ENCODE peak calls at places on chromosome 14, in eight cellular contexts. One of them, this sample, is unnamed.
A peak's percentile ranks its signal among the peaks of the same experiment; 100 is the strongest.

GRCh38 chr14:100673085-100673806 is 53.4 kb upstream of the DLK1 start:
- DNase-seq in NCI-H1417: peak; percentile 88
- DNase-seq in anterior cingulate cortex: no peak
- DNase-seq in AG04450: no peak
- DNase-seq in stimulated activated effector memory CD8-positive, alpha-beta T cell treated with anti-CD3 and anti-CD28 coated beads, Interleukin-12 subunit alpha, Interleukin-12 subunit beta, amount 100 ng/mL, for 72 hours: no peak
- DNase-seq in HuH-7.5: peak; percentile 74
- DNase-seq in neural crest cell: no peak
- DNase-seq in GM12892: no peak
- DNase-seq in this sample: no peak

GRCh38 chr14:25056688-25057078 is 6.7 kb upstream of the STXBP6 start:
- DNase-seq in NCI-H1417: no peak
- DNase-seq in anterior cingulate cortex: no peak
- DNase-seq in AG04450: no peak
- DNase-seq in stimulated activated effector memory CD8-positive, alpha-beta T cell treated with anti-CD3 and anti-CD28 coated beads, Interleukin-12 subunit alpha, Interleukin-12 subunit beta, amount 100 ng/mL, for 72 hours: no peak
- DNase-seq in HuH-7.5: no peak
- DNase-seq in neural crest cell: no peak
- DNase-seq in GM12892: no peak
- DNase-seq in this sample: no peak

GRCh38 chr14:24377660-24378059 is 9.7 kb downstream of the NFATC4 start:
- DNase-seq in NCI-H1417: peak; percentile 93
- DNase-seq in anterior cingulate cortex: no peak
- DNase-seq in AG04450: no peak
- DNase-seq in stimulated activated effector memory CD8-positive, alpha-beta T cell treated with anti-CD3 and anti-CD28 coated beads, Interleukin-12 subunit alpha, Interleukin-12 subunit beta, amount 100 ng/mL, for 72 hours: no peak
- DNase-seq in HuH-7.5: no peak
- DNase-seq in neural crest cell: no peak
- DNase-seq in GM12892: no peak
- DNase-seq in this sample: no peak

GRCh38 chr14:23319746-23320583 is 1.3 kb upstream of the PABPN1 start:
- DNase-seq in NCI-H1417: no peak
- DNase-seq in anterior cingulate cortex: no peak
- DNase-seq in AG04450: no peak
- DNase-seq in stimulated activated effector memory CD8-positive, alpha-beta T cell treated with anti-CD3 and anti-CD28 coated beads, Interleukin-12 subunit alpha, Interleukin-12 subunit beta, amount 100 ng/mL, for 72 hours: peak; percentile 64
- DNase-seq in HuH-7.5: no peak
- DNase-seq in neural crest cell: no peak
- DNase-seq in GM12892: no peak
- DNase-seq in this sample: no peak

GRCh38 chr14:97036096-97036852 is 239.1 kb downstream of the VRK1 start:
- DNase-seq in NCI-H1417: no peak
- DNase-seq in anterior cingulate cortex: no peak
- DNase-seq in AG04450: no peak
- DNase-seq in stimulated activated effector memory CD8-positive, alpha-beta T cell treated with anti-CD3 and anti-CD28 coated beads, Interleukin-12 subunit alpha, Interleukin-12 subunit beta, amount 100 ng/mL, for 72 hours: no peak
- DNase-seq in HuH-7.5: no peak
- DNase-seq in neural crest cell: no peak
- DNase-seq in GM12892: no peak
- DNase-seq in this sample: no peak

GRCh38 chr14:77659822-77660221 is 43.4 kb upstream of the SPTLC2 start:
- DNase-seq in NCI-H1417: no peak
- DNase-seq in anterior cingulate cortex: no peak
- DNase-seq in AG04450: no peak
- DNase-seq in stimulated activated effector memory CD8-positive, alpha-beta T cell treated with anti-CD3 and anti-CD28 coated beads, Interleukin-12 subunit alpha, Interleukin-12 subunit beta, amount 100 ng/mL, for 72 hours: no peak
- DNase-seq in HuH-7.5: no peak
- DNase-seq in neural crest cell: no peak
- DNase-seq in GM12892: no peak
- DNase-seq in this sample: no peak

GRCh38 chr14:54814076-54814475 is 88.5 kb downstream of the GCH1 start:
- DNase-seq in NCI-H1417: no peak
- DNase-seq in anterior cingulate cortex: no peak
- DNase-seq in AG04450: no peak
- DNase-seq in stimulated activated effector memory CD8-positive, alpha-beta T cell treated with anti-CD3 and anti-CD28 coated beads, Interleukin-12 subunit alpha, Interleukin-12 subunit beta, amount 100 ng/mL, for 72 hours: peak; percentile 60
- DNase-seq in HuH-7.5: no peak
- DNase-seq in neural crest cell: no peak
- DNase-seq in GM12892: no peak
- DNase-seq in this sample: no peak

GRCh38 chr14:85599939-85600338 is 70.0 kb downstream of the FLRT2 start:
- DNase-seq in NCI-H1417: no peak
- DNase-seq in anterior cingulate cortex: no peak
- DNase-seq in AG04450: no peak
- DNase-seq in stimulated activated effector memory CD8-positive, alpha-beta T cell treated with anti-CD3 and anti-CD28 coated beads, Interleukin-12 subunit alpha, Interleukin-12 subunit beta, amount 100 ng/mL, for 72 hours: no peak
- DNase-seq in HuH-7.5: no peak
- DNase-seq in neural crest cell: no peak
- DNase-seq in GM12892: no peak
- DNase-seq in this sample: no peak

GRCh38 chr14:83071888-83072501 is 1538.3 kb upstream of the SEL1L start:
- DNase-seq in NCI-H1417: peak; percentile 24
- DNase-seq in anterior cingulate cortex: no peak
- DNase-seq in AG04450: no peak
- DNase-seq in stimulated activated effector memory CD8-positive, alpha-beta T cell treated with anti-CD3 and anti-CD28 coated beads, Interleukin-12 subunit alpha, Interleukin-12 subunit beta, amount 100 ng/mL, for 72 hours: no peak
- DNase-seq in HuH-7.5: no peak
- DNase-seq in neural crest cell: no peak
- DNase-seq in GM12892: no peak
- DNase-seq in this sample: no peak

GRCh38 chr14:71918955-71919354 is 13.3 kb upstream of the RGS6 start:
- DNase-seq in NCI-H1417: no peak
- DNase-seq in anterior cingulate cortex: no peak
- DNase-seq in AG04450: no peak
- DNase-seq in stimulated activated effector memory CD8-positive, alpha-beta T cell treated with anti-CD3 and anti-CD28 coated beads, Interleukin-12 subunit alpha, Interleukin-12 subunit beta, amount 100 ng/mL, for 72 hours: no peak
- DNase-seq in HuH-7.5: no peak
- DNase-seq in neural crest cell: peak; percentile 34
- DNase-seq in GM12892: no peak
- DNase-seq in this sample: no peak

GRCh38 chr14:93012516-93013367 is 89.8 kb downstream of the CHGA start:
- DNase-seq in NCI-H1417: no peak
- DNase-seq in anterior cingulate cortex: no peak
- DNase-seq in AG04450: no peak
- DNase-seq in stimulated activated effector memory CD8-positive, alpha-beta T cell treated with anti-CD3 and anti-CD28 coated beads, Interleukin-12 subunit alpha, Interleukin-12 subunit beta, amount 100 ng/mL, for 72 hours: no peak
- DNase-seq in HuH-7.5: no peak
- DNase-seq in neural crest cell: no peak
- DNase-seq in GM12892: no peak
- DNase-seq in this sample: no peak

GRCh38 chr14:102316048-102316745 is 3.3 kb upstream of the ZNF839 start:
- DNase-seq in NCI-H1417: peak; percentile 58
- DNase-seq in anterior cingulate cortex: no peak
- DNase-seq in AG04450: no peak
- DNase-seq in stimulated activated effector memory CD8-positive, alpha-beta T cell treated with anti-CD3 and anti-CD28 coated beads, Interleukin-12 subunit alpha, Interleukin-12 subunit beta, amount 100 ng/mL, for 72 hours: no peak
- DNase-seq in HuH-7.5: no peak
- DNase-seq in neural crest cell: peak; percentile 47
- DNase-seq in GM12892: no peak
- DNase-seq in this sample: no peak

GRCh38 chr14:85399196-85399595 is 130.7 kb upstream of the FLRT2 start:
- DNase-seq in NCI-H1417: no peak
- DNase-seq in anterior cingulate cortex: no peak
- DNase-seq in AG04450: no peak
- DNase-seq in stimulated activated effector memory CD8-positive, alpha-beta T cell treated with anti-CD3 and anti-CD28 coated beads, Interleukin-12 subunit alpha, Interleukin-12 subunit beta, amount 100 ng/mL, for 72 hours: no peak
- DNase-seq in HuH-7.5: no peak
- DNase-seq in neural crest cell: no peak
- DNase-seq in GM12892: no peak
- DNase-seq in this sample: no peak

GRCh38 chr14:64702493-64703392 is 1.5 kb upstream of the PLEKHG3 start:
- DNase-seq in NCI-H1417: peak; percentile 61
- DNase-seq in anterior cingulate cortex: no peak
- DNase-seq in AG04450: no peak
- DNase-seq in stimulated activated effector memory CD8-positive, alpha-beta T cell treated with anti-CD3 and anti-CD28 coated beads, Interleukin-12 subunit alpha, Interleukin-12 subunit beta, amount 100 ng/mL, for 72 hours: no peak
- DNase-seq in HuH-7.5: no peak
- DNase-seq in neural crest cell: no peak
- DNase-seq in GM12892: no peak
- DNase-seq in this sample: no peak

GRCh38 chr14:69475194-69475818 is 9.2 kb upstream of the PLEKHD1 start:
- DNase-seq in NCI-H1417: peak; percentile 39
- DNase-seq in anterior cingulate cortex: no peak
- DNase-seq in AG04450: no peak
- DNase-seq in stimulated activated effector memory CD8-positive, alpha-beta T cell treated with anti-CD3 and anti-CD28 coated beads, Interleukin-12 subunit alpha, Interleukin-12 subunit beta, amount 100 ng/mL, for 72 hours: no peak
- DNase-seq in HuH-7.5: no peak
- DNase-seq in neural crest cell: no peak
- DNase-seq in GM12892: no peak
- DNase-seq in this sample: no peak

GRCh38 chr14:55798400-55798799 is 218.4 kb downstream of the KTN1 start:
- DNase-seq in NCI-H1417: no peak
- DNase-seq in anterior cingulate cortex: no peak
- DNase-seq in AG04450: no peak
- DNase-seq in stimulated activated effector memory CD8-positive, alpha-beta T cell treated with anti-CD3 and anti-CD28 coated beads, Interleukin-12 subunit alpha, Interleukin-12 subunit beta, amount 100 ng/mL, for 72 hours: no peak
- DNase-seq in HuH-7.5: no peak
- DNase-seq in neural crest cell: no peak
- DNase-seq in GM12892: no peak
- DNase-seq in this sample: no peak

GRCh38 chr14:86450075-86450474 is 920.1 kb downstream of the FLRT2 start:
- DNase-seq in NCI-H1417: no peak
- DNase-seq in anterior cingulate cortex: no peak
- DNase-seq in AG04450: no peak
- DNase-seq in stimulated activated effector memory CD8-positive, alpha-beta T cell treated with anti-CD3 and anti-CD28 coated beads, Interleukin-12 subunit alpha, Interleukin-12 subunit beta, amount 100 ng/mL, for 72 hours: no peak
- DNase-seq in HuH-7.5: no peak
- DNase-seq in neural crest cell: no peak
- DNase-seq in GM12892: no peak
- DNase-seq in this sample: no peak

GRCh38 chr14:77124345-77125274 is 17.0 kb downstream of the ZDHHC22 start:
- DNase-seq in NCI-H1417: peak; percentile 57
- DNase-seq in anterior cingulate cortex: peak; percentile 66
- DNase-seq in AG04450: no peak
- DNase-seq in stimulated activated effector memory CD8-positive, alpha-beta T cell treated with anti-CD3 and anti-CD28 coated beads, Interleukin-12 subunit alpha, Interleukin-12 subunit beta, amount 100 ng/mL, for 72 hours: peak; percentile 73
- DNase-seq in HuH-7.5: peak; percentile 47
- DNase-seq in neural crest cell: peak; percentile 53
- DNase-seq in GM12892: peak; percentile 63
- DNase-seq in this sample: no peak

GRCh38 chr14:99726538-99727095 is 42.5 kb downstream of the CYP46A1 start:
- DNase-seq in NCI-H1417: no peak
- DNase-seq in anterior cingulate cortex: no peak
- DNase-seq in AG04450: no peak
- DNase-seq in stimulated activated effector memory CD8-positive, alpha-beta T cell treated with anti-CD3 and anti-CD28 coated beads, Interleukin-12 subunit alpha, Interleukin-12 subunit beta, amount 100 ng/mL, for 72 hours: no peak
- DNase-seq in HuH-7.5: no peak
- DNase-seq in neural crest cell: no peak
- DNase-seq in GM12892: no peak
- DNase-seq in this sample: no peak

GRCh38 chr14:94387051-94388026 is 1.1 kb downstream of the SERPINA1 start:
- DNase-seq in NCI-H1417: no peak
- DNase-seq in anterior cingulate cortex: no peak
- DNase-seq in AG04450: no peak
- DNase-seq in stimulated activated effector memory CD8-positive, alpha-beta T cell treated with anti-CD3 and anti-CD28 coated beads, Interleukin-12 subunit alpha, Interleukin-12 subunit beta, amount 100 ng/mL, for 72 hours: no peak
- DNase-seq in HuH-7.5: no peak
- DNase-seq in neural crest cell: no peak
- DNase-seq in GM12892: no peak
- DNase-seq in this sample: no peak

GRCh38 chr14:56608682-56609081 is 29.1 kb downstream of the TMEM260 start:
- DNase-seq in NCI-H1417: no peak
- DNase-seq in anterior cingulate cortex: no peak
- DNase-seq in AG04450: no peak
- DNase-seq in stimulated activated effector memory CD8-positive, alpha-beta T cell treated with anti-CD3 and anti-CD28 coated beads, Interleukin-12 subunit alpha, Interleukin-12 subunit beta, amount 100 ng/mL, for 72 hours: no peak
- DNase-seq in HuH-7.5: no peak
- DNase-seq in neural crest cell: no peak
- DNase-seq in GM12892: no peak
- DNase-seq in this sample: no peak

GRCh38 chr14:26938054-26938453 is 340.2 kb upstream of the NOVA1 start:
- DNase-seq in NCI-H1417: no peak
- DNase-seq in anterior cingulate cortex: no peak
- DNase-seq in AG04450: no peak
- DNase-seq in stimulated activated effector memory CD8-positive, alpha-beta T cell treated with anti-CD3 and anti-CD28 coated beads, Interleukin-12 subunit alpha, Interleukin-12 subunit beta, amount 100 ng/mL, for 72 hours: no peak
- DNase-seq in HuH-7.5: no peak
- DNase-seq in neural crest cell: no peak
- DNase-seq in GM12892: no peak
- DNase-seq in this sample: no peak

GRCh38 chr14:24705840-24706239 is 71.8 kb upstream of the GZMB start:
- DNase-seq in NCI-H1417: no peak
- DNase-seq in anterior cingulate cortex: no peak
- DNase-seq in AG04450: no peak
- DNase-seq in stimulated activated effector memory CD8-positive, alpha-beta T cell treated with anti-CD3 and anti-CD28 coated beads, Interleukin-12 subunit alpha, Interleukin-12 subunit beta, amount 100 ng/mL, for 72 hours: no peak
- DNase-seq in HuH-7.5: no peak
- DNase-seq in neural crest cell: no peak
- DNase-seq in GM12892: peak; percentile 21
- DNase-seq in this sample: no peak

GRCh38 chr14:97771340-97772045 is 974.3 kb downstream of the VRK1 start:
- DNase-seq in NCI-H1417: no peak
- DNase-seq in anterior cingulate cortex: no peak
- DNase-seq in AG04450: no peak
- DNase-seq in stimulated activated effector memory CD8-positive, alpha-beta T cell treated with anti-CD3 and anti-CD28 coated beads, Interleukin-12 subunit alpha, Interleukin-12 subunit beta, amount 100 ng/mL, for 72 hours: no peak
- DNase-seq in HuH-7.5: no peak
- DNase-seq in neural crest cell: no peak
- DNase-seq in GM12892: no peak
- DNase-seq in this sample: no peak

GRCh38 chr14:25537846-25538455 is 488.0 kb upstream of the STXBP6 start:
- DNase-seq in NCI-H1417: peak; percentile 63
- DNase-seq in anterior cingulate cortex: no peak
- DNase-seq in AG04450: no peak
- DNase-seq in stimulated activated effector memory CD8-positive, alpha-beta T cell treated with anti-CD3 and anti-CD28 coated beads, Interleukin-12 subunit alpha, Interleukin-12 subunit beta, amount 100 ng/mL, for 72 hours: no peak
- DNase-seq in HuH-7.5: peak; percentile 41
- DNase-seq in neural crest cell: peak; percentile 37
- DNase-seq in GM12892: no peak
- DNase-seq in this sample: no peak

GRCh38 chr14:103887557-103888115 is 40.3 kb upstream of the PPP1R13B start:
- DNase-seq in NCI-H1417: no peak
- DNase-seq in anterior cingulate cortex: no peak
- DNase-seq in AG04450: no peak
- DNase-seq in stimulated activated effector memory CD8-positive, alpha-beta T cell treated with anti-CD3 and anti-CD28 coated beads, Interleukin-12 subunit alpha, Interleukin-12 subunit beta, amount 100 ng/mL, for 72 hours: no peak
- DNase-seq in HuH-7.5: no peak
- DNase-seq in neural crest cell: no peak
- DNase-seq in GM12892: no peak
- DNase-seq in this sample: no peak

GRCh38 chr14:91927216-91927615 is 20.3 kb downstream of the FBLN5 start:
- DNase-seq in NCI-H1417: no peak
- DNase-seq in anterior cingulate cortex: no peak
- DNase-seq in AG04450: no peak
- DNase-seq in stimulated activated effector memory CD8-positive, alpha-beta T cell treated with anti-CD3 and anti-CD28 coated beads, Interleukin-12 subunit alpha, Interleukin-12 subunit beta, amount 100 ng/mL, for 72 hours: no peak
- DNase-seq in HuH-7.5: no peak
- DNase-seq in neural crest cell: no peak
- DNase-seq in GM12892: no peak
- DNase-seq in this sample: no peak

GRCh38 chr14:89625208-89625987 is 208.4 kb upstream of the FOXN3 start:
- DNase-seq in NCI-H1417: peak; percentile 84
- DNase-seq in anterior cingulate cortex: peak; percentile 12
- DNase-seq in AG04450: no peak
- DNase-seq in stimulated activated effector memory CD8-positive, alpha-beta T cell treated with anti-CD3 and anti-CD28 coated beads, Interleukin-12 subunit alpha, Interleukin-12 subunit beta, amount 100 ng/mL, for 72 hours: no peak
- DNase-seq in HuH-7.5: no peak
- DNase-seq in neural crest cell: no peak
- DNase-seq in GM12892: no peak
- DNase-seq in this sample: no peak

GRCh38 chr14:72714094-72714493 is 179.8 kb downstream of the DPF3 start:
- DNase-seq in NCI-H1417: no peak
- DNase-seq in anterior cingulate cortex: no peak
- DNase-seq in AG04450: no peak
- DNase-seq in stimulated activated effector memory CD8-positive, alpha-beta T cell treated with anti-CD3 and anti-CD28 coated beads, Interleukin-12 subunit alpha, Interleukin-12 subunit beta, amount 100 ng/mL, for 72 hours: peak; percentile 75
- DNase-seq in HuH-7.5: no peak
- DNase-seq in neural crest cell: no peak
- DNase-seq in GM12892: peak; percentile 39
- DNase-seq in this sample: no peak

GRCh38 chr14:50345891-50346422 is 33.8 kb downstream of the DMAC2L start:
- DNase-seq in NCI-H1417: no peak
- DNase-seq in anterior cingulate cortex: no peak
- DNase-seq in AG04450: no peak
- DNase-seq in stimulated activated effector memory CD8-positive, alpha-beta T cell treated with anti-CD3 and anti-CD28 coated beads, Interleukin-12 subunit alpha, Interleukin-12 subunit beta, amount 100 ng/mL, for 72 hours: no peak
- DNase-seq in HuH-7.5: no peak
- DNase-seq in neural crest cell: no peak
- DNase-seq in GM12892: no peak
- DNase-seq in this sample: no peak

GRCh38 chr14:61602733-61603077 is 92.6 kb upstream of the HIF1A start:
- DNase-seq in NCI-H1417: no peak
- DNase-seq in anterior cingulate cortex: no peak
- DNase-seq in AG04450: no peak
- DNase-seq in stimulated activated effector memory CD8-positive, alpha-beta T cell treated with anti-CD3 and anti-CD28 coated beads, Interleukin-12 subunit alpha, Interleukin-12 subunit beta, amount 100 ng/mL, for 72 hours: no peak
- DNase-seq in HuH-7.5: no peak
- DNase-seq in neural crest cell: no peak
- DNase-seq in GM12892: no peak
- DNase-seq in this sample: no peak

GRCh38 chr14:104980601-104981531 is 2.7 kb upstream of the AHNAK2 start:
- DNase-seq in NCI-H1417: no peak
- DNase-seq in anterior cingulate cortex: no peak
- DNase-seq in AG04450: no peak
- DNase-seq in stimulated activated effector memory CD8-positive, alpha-beta T cell treated with anti-CD3 and anti-CD28 coated beads, Interleukin-12 subunit alpha, Interleukin-12 subunit beta, amount 100 ng/mL, for 72 hours: no peak
- DNase-seq in HuH-7.5: no peak
- DNase-seq in neural crest cell: no peak
- DNase-seq in GM12892: no peak
- DNase-seq in this sample: no peak

GRCh38 chr14:63051966-63052365 is 6.7 kb upstream of the KCNH5 start:
- DNase-seq in NCI-H1417: no peak
- DNase-seq in anterior cingulate cortex: no peak
- DNase-seq in AG04450: no peak
- DNase-seq in stimulated activated effector memory CD8-positive, alpha-beta T cell treated with anti-CD3 and anti-CD28 coated beads, Interleukin-12 subunit alpha, Interleukin-12 subunit beta, amount 100 ng/mL, for 72 hours: no peak
- DNase-seq in HuH-7.5: no peak
- DNase-seq in neural crest cell: no peak
- DNase-seq in GM12892: no peak
- DNase-seq in this sample: no peak

GRCh38 chr14:70822706-70823185 is 13.4 kb upstream of the MAP3K9 start:
- DNase-seq in NCI-H1417: peak; percentile 31
- DNase-seq in anterior cingulate cortex: no peak
- DNase-seq in AG04450: no peak
- DNase-seq in stimulated activated effector memory CD8-positive, alpha-beta T cell treated with anti-CD3 and anti-CD28 coated beads, Interleukin-12 subunit alpha, Interleukin-12 subunit beta, amount 100 ng/mL, for 72 hours: no peak
- DNase-seq in HuH-7.5: peak; percentile 34
- DNase-seq in neural crest cell: peak; percentile 56
- DNase-seq in GM12892: no peak
- DNase-seq in this sample: no peak

This sample was measured in GM12864.